ENCODE peak calls at places on chromosomes 11 and 22, in nine cellular contexts. D is Panc1; T is tibial nerve; P is Peyer's patch; Z is hepatocyte; J is GM23248; K is effector memory CD4-positive, alpha-beta T cell; Q is pancreas; U is ovary. X is an unnamed sample.

GRCh38 chr11:69292221-69292648 is 1.7 kb upstream of the MYEOV start:
- DNase-seq in D (no peak), T (no peak), P (peak; percentile 65), Z (no peak), J (peak; percentile 33), K (peak; percentile 32), Q (peak; percentile 44), U (no peak), X (no peak)

GRCh38 chr11:67400942-67401494 is 640 bp downstream of the PPP1CA start:
- DNase-seq in D (no peak), T (no peak), P (peak; percentile 49), Z (no peak), J (peak; percentile 55), K (no peak), Q (no peak), U (no peak), X (no peak)

GRCh38 chr11:32395127-32395526 is 40.2 kb downstream of the WT1 start:
- DNase-seq in D (no peak), T (no peak), P (no peak), Z (no peak), J (no peak), K (no peak), Q (no peak), U (no peak), X (no peak)

GRCh38 chr22:19056951-19057401 is 65.2 kb downstream of the DGCR2 start:
- DNase-seq in D (no peak), T (no peak), P (peak; percentile 34), Z (no peak), J (no peak), K (no peak), Q (no peak), U (no peak), X (no peak)

GRCh38 chr22:27687984-27688545 is 113.5 kb downstream of the MN1 start:
- DNase-seq in D (no peak), T (no peak), P (no peak), Z (no peak), J (peak; percentile 40), K (no peak), Q (no peak), U (no peak), X (no peak)

GRCh38 chr22:23767303-23767672 is 484 bp downstream of the CHCHD10 start:
- DNase-seq in D (no peak), T (no peak), P (no peak), Z (no peak), J (no peak), K (no peak), Q (no peak), U (no peak), X (no peak)

GRCh38 chr11:119673389-119674336 is 55.3 kb downstream of the NECTIN1 start:
- DNase-seq in D (no peak), T (no peak), P (peak; percentile 81), Z (peak; percentile 40), J (no peak), K (no peak), Q (no peak), U (no peak), X (no peak)

GRCh38 chr11:104926771-104927470 is 28.7 kb upstream of the CASP12 start:
- DNase-seq in D (no peak), T (no peak), P (no peak), Z (no peak), J (no peak), K (no peak), Q (no peak), U (peak; percentile 13), X (no peak)

GRCh38 chr11:74050465-74050864 is 41.6 kb upstream of the UCP3 start:
- DNase-seq in D (no peak), T (no peak), P (no peak), Z (no peak), J (peak; percentile 40), K (no peak), Q (no peak), U (no peak), X (no peak)

GRCh38 chr11:74057251-74058151 is 48.6 kb upstream of the UCP3 start:
- DNase-seq in D (no peak), T (no peak), P (no peak), Z (no peak), J (peak; percentile 41), K (no peak), Q (no peak), U (no peak), X (no peak)

DNA sequence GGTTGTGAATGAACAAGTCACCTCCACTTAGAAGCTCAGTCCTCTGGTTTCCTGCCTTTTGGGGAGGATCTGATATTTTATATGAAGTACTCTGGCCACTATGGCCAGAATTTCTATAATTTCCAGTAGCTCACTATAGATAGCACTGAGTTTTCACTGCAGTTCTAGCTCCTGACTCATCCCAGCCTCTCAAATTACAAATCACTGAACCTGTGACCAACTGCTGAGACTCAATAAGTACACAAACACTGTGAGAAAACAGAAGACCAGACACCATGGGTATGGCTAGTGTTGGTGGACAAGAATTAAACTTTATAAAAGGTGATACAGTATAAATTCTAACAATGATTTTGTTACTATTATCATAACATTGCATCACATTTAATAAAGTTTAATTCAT is 47.1 kb upstream of the UCP3 start:
- DNase-seq in D (peak; percentile 52), T (no peak), P (no peak), Z (no peak), J (peak; percentile 80), K (no peak), Q (no peak), U (no peak), X (no peak)
- H3K27ac ChIP-seq in D (no peak overlapping the region), T (no peak overlapping the region), P (no peak overlapping the region), Z (no peak overlapping the region), J (peak overlapping the region; percentile 22), K (no peak overlapping the region), Q (no peak overlapping the region), U (no peak overlapping the region), X (no peak overlapping the region)

GRCh38 chr22:26479792-26480610 is 3.6 kb downstream of the HPS4 start:
- DNase-seq in D (no peak), T (no peak), P (no peak), Z (no peak), J (no peak), K (no peak), Q (no peak), U (no peak), X (no peak)

GRCh38 chr22:26474687-26475086 is 8.9 kb downstream of the HPS4 start:
- DNase-seq in D (no peak), T (no peak), P (no peak), Z (no peak), J (peak; percentile 21), K (no peak), Q (no peak), U (no peak), X (no peak)

GRCh38 chr22:26479043-26479791 is 4.4 kb downstream of the HPS4 start:
- DNase-seq in D (no peak), T (no peak), P (no peak), Z (no peak), J (no peak), K (no peak), Q (no peak), U (no peak), X (peak; percentile 42)

GRCh38 chr22:26477341-26477731 is 6.2 kb downstream of the HPS4 start:
- DNase-seq in D (no peak), T (no peak), P (no peak), Z (no peak), J (no peak), K (no peak), Q (no peak), U (no peak), X (no peak)

DNA sequence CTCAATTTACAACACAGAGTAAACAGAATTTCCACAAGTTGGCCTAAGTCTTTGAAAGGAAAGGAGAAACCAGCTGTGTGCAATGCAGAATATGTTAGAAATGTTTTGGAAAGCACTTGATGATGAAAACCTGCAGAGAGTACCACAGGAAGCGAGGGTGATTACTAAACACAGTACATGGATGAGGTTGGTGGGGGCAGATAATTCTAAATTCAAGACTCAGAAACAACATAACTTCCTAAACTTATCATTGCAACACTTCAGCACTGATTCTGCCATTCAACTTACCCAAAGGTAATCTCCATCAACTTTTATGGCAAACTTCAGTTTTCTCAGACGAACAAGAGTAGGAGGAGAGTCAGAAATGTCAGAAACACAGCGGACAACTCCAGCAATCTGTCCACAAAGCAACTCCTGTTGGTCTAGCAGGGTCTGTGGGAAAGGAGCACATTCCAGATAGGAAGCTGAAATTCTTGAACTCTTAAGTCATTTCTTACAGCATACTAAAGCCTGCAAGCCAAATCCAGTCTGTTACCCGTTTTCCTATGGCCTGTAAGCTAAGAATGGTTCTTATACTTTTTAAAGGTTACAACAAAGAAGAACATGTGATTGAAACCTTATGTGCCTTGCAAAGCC is 6.8 kb downstream of the HPS4 start:
- DNase-seq in D (no peak), T (no peak), P (no peak), Z (no peak), J (no peak), K (no peak), Q (no peak), U (no peak), X (no peak)
- H3K4me1 ChIP-seq in D (peaks cover 18% of the 10 kb centered on the region), T (peaks cover 22% of the 10 kb centered on the region), P (no peaks in the 10 kb centered on the region), Z (peaks cover 14% of the 10 kb centered on the region), J (peaks cover under 1% of the 10 kb centered on the region), K (peaks cover 24% of the 10 kb centered on the region), Q (peaks cover 12% of the 10 kb centered on the region), U (peaks cover 10% of the 10 kb centered on the region), X (peaks cover 10% of the 10 kb centered on the region)

GRCh38 chr11:2233693-2234455 is 36.5 kb downstream of the ASCL2 start:
- DNase-seq in D (no peak), T (no peak), P (no peak), Z (no peak), J (no peak), K (no peak), Q (no peak), U (no peak), X (no peak)
- H3K27me3 ChIP-seq in D (peaks cover 14% of the 10 kb centered on the region), T (no peaks in the 10 kb centered on the region), P (no peaks in the 10 kb centered on the region), Z (no peaks in the 10 kb centered on the region), J (peaks cover 34% of the 10 kb centered on the region), K (no peaks in the 10 kb centered on the region), Q (no peaks in the 10 kb centered on the region), U (no peaks in the 10 kb centered on the region), X (no peaks in the 10 kb centered on the region)

GRCh38 chr22:36339171-36340065 is 48.3 kb downstream of the MYH9 start:
- DNase-seq in D (no peak), T (no peak), P (no peak), Z (no peak), J (peak; percentile 93), K (no peak), Q (no peak), U (no peak), X (no peak)

GRCh38 chr22:36341640-36342041 is 46.1 kb downstream of the MYH9 start:
- DNase-seq in D (no peak), T (no peak), P (no peak), Z (no peak), J (no peak), K (no peak), Q (no peak), U (no peak), X (no peak)

GRCh38 chr22:36337365-36338130 is 50.2 kb downstream of the MYH9 start:
- DNase-seq in D (no peak), T (no peak), P (no peak), Z (no peak), J (no peak), K (no peak), Q (no peak), U (no peak), X (no peak)

GRCh38 chr22:36343070-36343719 is 44.6 kb downstream of the MYH9 start:
- DNase-seq in D (no peak), T (no peak), P (no peak), Z (no peak), J (no peak), K (no peak), Q (no peak), U (no peak), X (no peak)

DNA sequence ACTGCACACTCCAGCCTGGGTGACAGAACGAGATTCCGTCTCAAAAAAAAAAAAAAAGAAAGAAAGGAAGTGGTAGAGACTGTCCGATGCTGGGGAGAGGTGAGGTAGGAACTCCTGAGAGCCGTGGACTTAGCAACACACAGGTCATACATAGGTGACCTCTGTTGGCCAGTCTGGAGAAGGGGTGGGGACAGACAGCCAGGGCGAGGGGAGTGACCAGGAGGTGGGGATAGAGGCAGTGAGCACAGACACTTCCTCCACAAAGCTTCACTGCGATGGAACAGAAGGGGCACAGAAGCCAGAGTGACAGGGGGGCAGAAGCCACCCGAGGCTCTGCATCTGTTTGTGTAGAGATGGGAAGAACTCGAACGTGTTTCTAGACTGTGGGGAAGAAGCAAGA is 47.1 kb downstream of the MYH9 start:
- DNase-seq in D (no peak), T (no peak), P (no peak), Z (no peak), J (no peak), K (no peak), Q (no peak), U (no peak), X (no peak)
- H3K27ac ChIP-seq in D (peak overlapping the region; percentile 78), T (peak overlapping the region; percentile 92), P (peak overlapping the region; percentile 48), Z (no peak overlapping the region), J (peak overlapping the region; percentile 87), K (peak overlapping the region; percentile 54), Q (peak overlapping the region; percentile 23), U (no peak overlapping the region), X (peak overlapping the region; percentile 60)

X was measured in small intestine.